ENCODE peak calls at places on chromosomes 13 and 19, in ten cellular contexts. Z is activated naive CD4-positive, alpha-beta T cell treated with Interleukin-2 at 50 U/mL for 16 hours; U is brain pericyte; B is gastrocnemius medialis; P is endodermal cell; N is WTC11; Y is AG04449; G is anterior cingulate cortex; S is RPMI8226; A is retina. I is an unnamed sample.

GRCh38 chr13:114078501-114079451 is 53.6 kb downstream of the RASA3 start:
- DNase-seq in Z (no peak), U (no peak), B (no peak), P (peak; percentile 49), N (peak; percentile 7), Y (no peak), G (no peak), S (no peak), A (peak; percentile 53), I (peak; percentile 30)

GRCh38 chr19:41311613-41312012 is 1.6 kb downstream of the CCDC97 start:
- DNase-seq in Z (no peak), U (no peak), B (no peak), P (no peak), N (no peak), Y (no peak), G (no peak), S (no peak), A (no peak), I (no peak)

GRCh38 chr19:19579533-19580361 is 38.7 kb downstream of the PBX4 start:
- DNase-seq in Z (no peak), U (no peak), B (no peak), P (no peak), N (no peak), Y (no peak), G (no peak), S (no peak), A (peak; percentile 52), I (no peak)

GRCh38 chr19:55206664-55207500 is 2.4 kb downstream of the PTPRH start:
- DNase-seq in Z (peak; percentile 53), U (peak; percentile 75), B (peak; percentile 17), P (peak; percentile 92), N (peak; percentile 72), Y (no peak), G (peak; percentile 14), S (peak; percentile 84), A (peak; percentile 78), I (peak; percentile 61)

GRCh38 chr19:16541526-16542044 is 652 bp downstream of the CHERP start:
- DNase-seq in Z (peak; percentile 16), U (no peak), B (no peak), P (peak; percentile 61), N (no peak), Y (no peak), G (no peak), S (peak; percentile 32), A (no peak), I (no peak)

GRCh38 chr13:44013666-44014291 is 134.1 kb downstream of the LACC1 start:
- DNase-seq in Z (no peak), U (peak; percentile 29), B (no peak), P (no peak), N (no peak), Y (peak; percentile 23), G (no peak), S (no peak), A (peak; percentile 23), I (no peak)

GRCh38 chr19:11422163-11423068 is 3.3 kb upstream of the RGL3 start:
- DNase-seq in Z (peak; percentile 59), U (no peak), B (peak; percentile 52), P (peak; percentile 98), N (peak; percentile 99), Y (no peak), G (no peak), S (peak; percentile 87), A (peak; percentile 57), I (peak; percentile 41)

GRCh38 chr13:110394371-110394841 is 87.3 kb downstream of the COL4A2 start:
- DNase-seq in Z (no peak), U (no peak), B (no peak), P (no peak), N (no peak), Y (no peak), G (no peak), S (no peak), A (no peak), I (no peak)

GRCh38 chr19:28296506-28296905 is 916.4 kb downstream of the UQCRFS1 start:
- DNase-seq in Z (no peak), U (no peak), B (no peak), P (no peak), N (no peak), Y (no peak), G (no peak), S (no peak), A (no peak), I (no peak)

GRCh38 chr19:16200038-16200775 is 2.5 kb downstream of the AP1M1 start:
- DNase-seq in Z (no peak), U (no peak), B (peak; percentile 16), P (no peak), N (no peak), Y (no peak), G (no peak), S (no peak), A (no peak), I (no peak)

GRCh38 chr13:23087884-23088283 is 92.9 kb upstream of the SGCG start:
- DNase-seq in Z (peak; percentile 3), U (no peak), B (no peak), P (peak; percentile 83), N (peak; percentile 62), Y (no peak), G (no peak), S (peak; percentile 5), A (no peak), I (no peak)

GRCh38 chr13:26914624-26915023 is 154.0 kb upstream of the GPR12 start:
- DNase-seq in Z (no peak), U (no peak), B (no peak), P (peak; percentile 23), N (no peak), Y (no peak), G (no peak), S (peak; percentile 36), A (no peak), I (no peak)

GRCh38 chr19:43782311-43782660 is 1.5 kb upstream of the KCNN4 start:
- DNase-seq in Z (peak; percentile 25), U (no peak), B (no peak), P (no peak), N (no peak), Y (no peak), G (no peak), S (no peak), A (no peak), I (no peak)

GRCh38 chr13:98571955-98572662 is 4.8 kb downstream of the STK24 start:
- DNase-seq in Z (peak; percentile 29), U (peak; percentile 73), B (peak; percentile 68), P (no peak), N (no peak), Y (no peak), G (no peak), S (peak; percentile 35), A (no peak), I (no peak)

GRCh38 chr13:48038763-48039162 is 1.2 kb downstream of the NUDT15 start:
- DNase-seq in Z (no peak), U (no peak), B (no peak), P (peak; percentile 81), N (no peak), Y (no peak), G (no peak), S (peak; percentile 28), A (no peak), I (no peak)

GRCh38 chr19:1929051-1929742 is 11.8 kb upstream of the CSNK1G2 start:
- DNase-seq in Z (peak; percentile 79), U (no peak), B (peak; percentile 52), P (peak; percentile 95), N (peak; percentile 94), Y (no peak), G (peak; percentile 45), S (peak; percentile 89), A (peak; percentile 90), I (peak; percentile 65)

GRCh38 chr19:50568321-50569022 is at the start of gene LRRC4B:
- DNase-seq in Z (no peak), U (no peak), B (no peak), P (peak; percentile 84), N (peak; percentile 67), Y (no peak), G (peak; percentile 58), S (no peak), A (no peak), I (no peak)

GRCh38 chr19:52010674-52011073 is 2.7 kb upstream of the ZNF615 start:
- DNase-seq in Z (no peak), U (no peak), B (no peak), P (no peak), N (no peak), Y (no peak), G (no peak), S (no peak), A (no peak), I (no peak)

GRCh38 chr19:45999653-46000121 is 4.4 kb downstream of the CCDC61 start:
- DNase-seq in Z (no peak), U (no peak), B (no peak), P (peak; percentile 84), N (peak; percentile 75), Y (no peak), G (no peak), S (no peak), A (peak; percentile 77), I (no peak)

GRCh38 chr13:104737713-104738112 is 1671.5 kb upstream of the SLC10A2 start:
- DNase-seq in Z (no peak), U (no peak), B (no peak), P (no peak), N (no peak), Y (no peak), G (no peak), S (no peak), A (no peak), I (no peak)

GRCh38 chr13:33676700-33677048 is 141.3 kb upstream of the RFC3 start:
- DNase-seq in Z (no peak), U (no peak), B (peak; percentile 47), P (no peak), N (no peak), Y (no peak), G (no peak), S (peak; percentile 54), A (peak; percentile 59), I (no peak)

GRCh38 chr19:14366529-14366928 is 14.7 kb upstream of the ADGRE5 start:
- DNase-seq in Z (peak; percentile 87), U (peak; percentile 41), B (no peak), P (peak; percentile 97), N (peak; percentile 89), Y (peak; percentile 49), G (no peak), S (peak; percentile 98), A (no peak), I (peak; percentile 65)

GRCh38 chr19:6773323-6773931 is 919 bp downstream of the VAV1 start:
- DNase-seq in Z (peak; percentile 64), U (no peak), B (no peak), P (peak; percentile 60), N (no peak), Y (no peak), G (no peak), S (peak; percentile 68), A (no peak), I (no peak)

GRCh38 chr19:13814550-13814949 is 19.3 kb downstream of the ZSWIM4 start:
- DNase-seq in Z (no peak), U (no peak), B (no peak), P (peak; percentile 39), N (no peak), Y (no peak), G (no peak), S (no peak), A (no peak), I (no peak)

GRCh38 chr13:75489502-75490263 is 7.7 kb upstream of the TBC1D4 start:
- DNase-seq in Z (no peak), U (no peak), B (no peak), P (no peak), N (no peak), Y (no peak), G (no peak), S (peak; percentile 11), A (no peak), I (no peak)

GRCh38 chr19:23906835-23907234 is 7.9 kb upstream of the ZNF726 start:
- DNase-seq in Z (no peak), U (no peak), B (no peak), P (no peak), N (no peak), Y (no peak), G (no peak), S (no peak), A (no peak), I (no peak)

GRCh38 chr19:16001481-16002312 is 52.9 kb downstream of the OR10H4 start:
- DNase-seq in Z (peak; percentile 36), U (no peak), B (no peak), P (no peak), N (no peak), Y (peak; percentile 50), G (no peak), S (peak; percentile 49), A (no peak), I (no peak)

I was measured in omental fat pad.